ENCODE peak calls at places on chromosomes 3 and 15, in four cellular contexts. S is heart left ventricle, Z is colonic mucosa, O is OCI-LY7. J is an unnamed sample. For H3K4me1, the result is how much of the 10 kb centered on the place peaks cover.

GRCh38 chr3:37291275-37291700 is 116.9 kb upstream of the LRRFIP2 start:
- DNase-seq in S (no peak), Z (no peak), O (no peak), J (no peak)

GRCh38 chr3:15377961-15378791 is 45.8 kb upstream of the SH3BP5 start:
- DNase-seq in S (peak), Z (peak), O (peak), J (peak)

GRCh38 chr3:36774072-36774471 is 9.7 kb upstream of the DCLK3 start:
- DNase-seq in S (no peak), Z (no peak), O (no peak), J (no peak)

GRCh38 chr3:29440321-29441019 is 159.6 kb downstream of the RBMS3 start:
- DNase-seq in S (no peak), Z (peak), O (peak), J (peak)

GRCh38 chr3:50138266-50139230 is 16.6 kb upstream of the SEMA3F start:
- DNase-seq in S (no peak), Z (no peak), O (no peak), J (no peak)

GRCh38 chr3:146814601-146815315 is 209.6 kb upstream of the PLSCR5 start:
- DNase-seq in S (no peak), Z (no peak), O (no peak), J (no peak)

GRCh38 chr3:38573606-38574005 is 75.9 kb downstream of the SCN5A start:
- DNase-seq in S (no peak), Z (no peak), O (no peak), J (no peak)

GRCh38 chr3:151226825-151227224 is 23.8 kb upstream of the GPR171 start:
- DNase-seq in S (no peak), Z (no peak), O (no peak), J (no peak)

GRCh38 chr3:38641461-38642110 is 7.9 kb downstream of the SCN5A start:
- DNase-seq in S (no peak), Z (no peak), O (no peak), J (no peak)

GRCh38 chr3:48507256-48508061 is 3.5 kb upstream of the SHISA5 start:
- DNase-seq in S (peak), Z (peak), O (peak), J (peak)

GRCh38 chr3:136464502-136464901 is 214.4 kb downstream of the PCCB start:
- DNase-seq in S (no peak), Z (no peak), O (no peak), J (no peak)

GRCh38 chr15:49863431-49864205 is 242.8 kb downstream of the DTWD1 start:
- DNase-seq in S (no peak), Z (no peak), O (no peak), J (no peak)

GRCh38 chr3:75737831-75738493 is 47.4 kb downstream of the ZNF717 start:
- DNase-seq in S (no peak), Z (no peak), O (no peak), J (no peak)

GRCh38 chr3:150784747-150785125 is 21.8 kb upstream of the SIAH2 start:
- DNase-seq in S (no peak), Z (no peak), O (no peak), J (no peak)

GRCh38 chr3:117398166-117398954 is 688.8 kb downstream of the TUSC7 start:
- DNase-seq in S (no peak), Z (no peak), O (no peak), J (no peak)

GRCh38 chr3:127431066-127431465 is 143.2 kb upstream of the PRR20G start:
- DNase-seq in S (no peak), Z (no peak), O (no peak), J (no peak)

GRCh38 chr15:26656080-26656479 is 116.8 kb downstream of the GABRB3 start:
- DNase-seq in S (no peak), Z (no peak), O (no peak), J (no peak)

GRCh38 chr3:166291510-166291909 is 454.3 kb upstream of the BCHE start:
- DNase-seq in S (no peak), Z (no peak), O (no peak), J (peak)

GRCh38 chr3:22245122-22245521 is 494.1 kb upstream of the ZNF385D start:
- DNase-seq in S (peak), Z (no peak), O (no peak), J (no peak)

GRCh38 chr15:94023520-94023919 is 207.8 kb upstream of the MCTP2 start:
- DNase-seq in S (peak), Z (no peak), O (no peak), J (peak)

GRCh38 chr3:182947892-182948291 is 32.4 kb downstream of the DCUN1D1 start:
- DNase-seq in S (no peak), Z (no peak), O (peak), J (no peak)

GRCh38 chr3:89859738-89860137 is 752.3 kb downstream of the EPHA3 start:
- DNase-seq in S (no peak), Z (no peak), O (no peak), J (no peak)

GRCh38 chr3:127395663-127396320 is 107.9 kb upstream of the PRR20G start:
- DNase-seq in S (no peak), Z (no peak), O (no peak), J (no peak)

GRCh38 chr3:106341090-106341489 is 472.3 kb upstream of the CBLB start:
- DNase-seq in S (no peak), Z (no peak), O (no peak), J (no peak)

GRCh38 chr3:113754486-113755159 is 7.8 kb downstream of the ATP6V1A start:
- DNase-seq in S (no peak), Z (no peak), O (no peak), J (no peak)

GRCh38 chr3:187243933-187244564 is 46.8 kb downstream of the RTP1 start:
- DNase-seq in S (peak), Z (no peak), O (no peak), J (peak)

GRCh38 chr3:153166206-153166605 is 4.2 kb downstream of the RAP2B start:
- DNase-seq in S (no peak), Z (no peak), O (no peak), J (no peak)

GRCh38 chr3:58386966-58387365 is 46.7 kb downstream of the PDHB start:
- DNase-seq in S (peak), Z (peak), O (no peak), J (peak)

GRCh38 chr3:15647629-15648167 is 46.2 kb downstream of the BTD start:
- DNase-seq in S (no peak), Z (peak), O (peak), J (no peak)

GRCh38 chr3:57646723-57647122 is 46.2 kb downstream of the DENND6A start:
- DNase-seq in S (peak), Z (no peak), O (no peak), J (no peak)

GRCh38 chr3:21464745-21465144 is 286.3 kb downstream of the ZNF385D start:
- DNase-seq in S (no peak), Z (no peak), O (no peak), J (peak)

GRCh38 chr3:30286007-30286669 is 320.3 kb upstream of the TGFBR2 start:
- DNase-seq in S (peak), Z (peak), O (no peak), J (peak)

GRCh38 chr15:90340345-90340744 is 11.7 kb upstream of the ZNF774 start:
- DNase-seq in S (no peak), Z (peak), O (peak), J (no peak)

GRCh38 chr15:75130597-75131268 is 70.9 kb upstream of the C15orf39 start:
- DNase-seq in S (no peak), Z (no peak), O (peak), J (no peak)
- H3K4me3 ChIP-seq in S (no peak), Z (no peak), O (peak), J (no peak)

DNA sequence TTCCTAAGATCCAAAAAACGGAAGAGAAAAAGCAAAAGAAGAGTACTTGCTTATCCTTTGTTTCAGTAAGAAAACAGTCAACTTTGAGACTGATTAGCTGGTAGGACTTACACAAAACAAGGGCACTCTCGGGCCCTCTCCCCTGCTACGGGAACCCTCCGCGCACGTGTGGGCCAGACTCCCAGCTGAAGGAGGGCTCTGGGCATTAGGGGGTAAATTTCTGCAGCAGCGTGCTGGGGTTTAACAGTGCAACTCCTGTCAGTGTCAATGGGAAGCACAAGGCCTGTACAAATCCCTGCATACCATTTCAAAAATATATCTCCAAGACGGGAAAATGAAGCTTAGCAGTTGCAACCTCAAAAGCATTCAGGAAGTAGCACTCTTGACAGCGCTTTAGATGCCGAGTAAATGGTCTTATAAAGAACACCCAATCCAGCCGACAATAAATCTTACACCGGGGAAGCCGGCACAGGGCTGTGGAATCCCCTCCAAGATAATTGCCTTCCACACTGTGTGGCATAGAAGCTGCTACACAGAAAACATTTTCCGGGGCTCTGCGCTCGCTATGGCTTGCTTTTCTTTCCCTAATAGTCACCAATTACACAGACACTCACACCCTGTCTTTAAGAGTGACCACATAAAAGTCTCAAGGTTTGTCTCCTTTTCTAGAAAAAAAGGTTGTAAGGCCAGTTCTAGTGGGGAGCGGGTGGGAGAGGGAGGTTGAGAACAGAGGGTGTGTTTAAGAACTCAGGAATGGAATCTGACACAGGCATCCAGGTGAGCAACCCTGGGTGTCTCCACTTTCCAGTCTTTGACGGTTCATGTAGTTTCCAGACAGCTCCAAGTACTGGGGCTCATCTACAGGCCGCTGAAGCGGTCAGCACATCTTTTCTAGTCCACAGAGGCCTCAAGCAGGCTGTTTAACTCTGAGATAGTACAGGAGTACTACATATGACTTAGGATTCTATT is 512.7 kb downstream of the FOXP1 start:
- DNase-seq in S (no peak), Z (no peak), O (no peak), J (no peak)
- H3K4me1 ChIP-seq in S (under half), Z (under half), O (under half), J (under half)

DNA sequence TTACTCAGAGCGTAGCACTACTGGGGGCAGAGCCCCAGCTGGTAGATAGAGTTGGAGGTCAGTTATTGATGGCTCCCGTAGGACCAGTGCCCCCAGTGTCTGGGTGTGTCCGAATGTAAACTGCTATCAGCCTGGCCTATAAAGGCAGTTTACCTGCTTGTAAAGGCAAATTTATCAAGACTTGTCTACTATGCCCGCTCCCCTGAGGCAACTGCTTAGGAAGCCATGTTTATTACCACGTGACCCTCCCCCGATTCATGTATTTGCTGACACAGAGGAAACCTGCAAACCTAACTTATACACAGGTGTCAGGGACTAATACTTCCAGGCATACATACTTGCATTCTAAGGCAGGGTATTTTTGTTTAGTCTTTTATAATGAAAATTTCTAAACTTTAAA is 647 bp upstream of the PPP1R14D start:
- DNase-seq in S (no peak), Z (peak), O (no peak), J (no peak)
- H3K27ac ChIP-seq in S (no peak), Z (peak), O (no peak), J (no peak)

DNA sequence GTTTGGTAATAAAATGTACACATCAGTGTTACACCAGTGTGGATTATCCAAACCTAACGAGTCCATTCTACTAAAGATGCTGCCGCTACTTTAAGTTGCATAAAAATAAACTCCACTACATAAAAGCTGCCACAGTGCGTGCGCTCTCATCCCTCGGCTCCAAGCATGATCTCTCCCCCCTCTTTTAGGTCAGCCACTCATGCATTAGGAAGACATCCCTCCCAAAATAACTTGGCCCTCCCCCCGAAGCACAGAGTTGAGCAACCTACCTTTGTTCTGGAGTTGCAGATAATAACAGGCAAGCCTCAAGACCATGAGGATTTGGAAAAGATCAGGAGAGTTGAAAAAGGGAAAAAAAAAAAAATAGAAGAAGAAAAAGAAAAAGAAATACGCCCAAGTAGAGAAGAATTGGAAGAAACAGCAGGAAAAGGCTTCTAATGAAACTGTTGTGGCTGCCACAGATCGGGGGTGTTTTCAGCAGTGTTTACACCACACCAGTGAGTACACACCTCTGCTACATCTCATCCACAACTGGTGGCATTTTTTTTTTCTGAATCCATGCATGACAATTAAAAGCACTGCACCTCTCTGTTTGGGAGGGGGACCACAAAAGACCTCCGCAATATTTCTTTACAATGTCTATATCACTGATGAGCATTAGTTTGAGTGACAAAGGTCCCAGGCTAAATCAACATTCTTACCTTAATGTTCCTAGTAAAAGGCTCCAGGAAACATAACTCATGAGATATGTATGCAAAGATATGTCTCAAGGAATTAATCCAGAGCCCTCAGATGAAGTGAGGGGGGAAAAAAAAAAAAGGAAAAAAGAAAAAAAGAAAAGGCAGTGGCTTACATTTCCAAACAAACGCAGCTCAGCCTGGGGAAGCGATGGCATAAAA is 339.1 kb downstream of the FOXP1 start:
- DNase-seq in S (peak), Z (no peak), O (no peak), J (no peak)
- H3K4me3 ChIP-seq in S (peak), Z (no peak), O (no peak), J (peak)

GRCh38 chr15:70490148-70490837 is 273.1 kb downstream of the UACA start:
- DNase-seq in S (peak), Z (no peak), O (no peak), J (no peak)
- H3K4me1 ChIP-seq in S (under half), Z (under half), O (half or more), J (under half)

GRCh38 chr3:139610886-139611285 is 66.9 kb downstream of the NMNAT3 start:
- DNase-seq in S (no peak), Z (peak), O (no peak), J (no peak)
- H3K27ac ChIP-seq in S (no peak), Z (no peak), O (no peak), J (no peak)

DNA sequence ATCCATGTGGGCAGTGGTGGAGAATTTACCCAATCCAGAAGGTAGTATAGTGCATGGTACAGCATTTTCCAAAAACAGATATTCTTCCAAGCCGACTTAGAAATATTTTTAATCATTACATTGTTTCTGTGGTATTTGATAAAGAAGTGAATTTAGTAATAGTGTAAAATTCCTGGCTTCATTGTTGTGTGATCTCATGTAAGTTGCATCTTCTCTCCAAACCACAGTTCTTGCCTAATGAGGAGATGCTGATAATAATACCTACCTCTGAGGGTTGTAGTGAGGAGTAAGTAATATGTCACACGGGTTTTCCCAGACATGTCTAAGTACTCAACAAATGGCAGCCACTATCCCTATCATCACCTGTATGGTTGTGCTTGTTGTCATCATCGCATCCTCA is 167.3 kb downstream of the SLCO3A1 start:
- DNase-seq in S (no peak), Z (no peak), O (no peak), J (no peak)
- H3K4me3 ChIP-seq in S (no peak), Z (no peak), O (no peak), J (no peak)

GRCh38 chr3:190027116-190027515 is 93.6 kb downstream of the P3H2 start:
- DNase-seq in S (no peak), Z (no peak), O (no peak), J (no peak)
- H3K4me1 ChIP-seq in S (under half), Z (under half), O (under half), J (under half)

DNA sequence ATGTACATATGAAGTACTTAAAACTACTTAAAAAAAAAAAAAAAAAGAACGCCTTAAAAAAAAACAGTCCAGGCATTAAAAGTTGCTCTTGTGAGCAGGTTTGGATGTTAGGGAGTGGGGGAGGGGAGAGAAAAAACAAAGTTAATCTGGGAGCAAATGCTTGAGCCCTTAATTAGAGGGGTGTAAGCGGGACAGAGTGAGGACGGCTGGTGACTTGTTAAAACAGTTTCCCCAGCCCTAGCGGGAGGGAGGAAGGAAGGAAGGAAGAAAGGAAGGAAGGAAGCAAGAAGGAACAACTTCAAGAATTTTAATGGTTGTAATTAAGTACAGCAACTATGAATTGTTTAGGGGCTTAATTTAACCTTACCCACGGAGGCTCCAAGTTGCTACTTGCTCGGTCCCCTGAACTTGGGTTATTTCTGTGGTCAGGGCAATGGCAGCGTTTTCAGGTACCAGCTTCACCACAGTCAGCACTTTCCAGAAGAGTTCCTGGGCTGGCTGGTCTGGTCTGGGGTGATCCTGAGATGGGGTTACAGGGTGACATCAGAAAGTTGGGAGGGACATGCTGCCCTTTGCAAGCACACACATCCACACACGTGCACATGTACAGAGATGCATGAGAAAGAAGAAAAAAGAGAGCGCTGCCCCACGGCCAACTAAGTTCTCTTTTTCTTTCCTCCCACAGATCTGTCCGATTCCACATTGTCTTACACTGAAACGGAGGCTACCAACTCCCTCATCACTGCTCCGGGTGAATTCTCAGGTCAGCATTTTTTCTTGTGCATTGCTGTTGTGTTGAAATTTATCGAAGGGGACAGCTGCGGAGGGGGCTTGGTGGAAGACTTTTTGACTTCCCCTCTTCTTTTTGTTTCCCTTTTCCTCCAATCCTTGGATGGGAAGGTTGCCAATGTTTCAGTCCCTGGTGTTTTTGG is 14.0 kb downstream of the SMAD6 start:
- DNase-seq in S (no peak), Z (no peak), O (no peak), J (no peak)
- H3K27ac ChIP-seq in S (no peak), Z (no peak), O (peak), J (peak)